ENCODE peak calls at places on chromosomes 13 and 19, in ten cellular contexts. F, M, H, A, B, W, Q, L, P and C are unnamed samples.

GRCh38 chr19:50044922-50045321 is 19.1 kb downstream of the ZNF473 start:
- DNase-seq in F (no peak), M (no peak), H (no peak), A (no peak), B (no peak), W (no peak), Q (no peak), L (no peak), P (no peak), C (no peak)

GRCh38 chr13:65843314-65843731 is 1386.8 kb downstream of the PCDH9 start:
- DNase-seq in F (no peak), M (no peak), H (no peak), A (peak), B (no peak), W (no peak), Q (no peak), L (no peak), P (no peak), C (peak)

GRCh38 chr13:77810891-77811290 is 107.7 kb downstream of the EDNRB start:
- DNase-seq in F (no peak), M (no peak), H (no peak), A (no peak), B (no peak), W (no peak), Q (no peak), L (no peak), P (no peak), C (no peak)

GRCh38 chr13:113437408-113438010 is 15.8 kb downstream of the ADPRHL1 start:
- DNase-seq in F (no peak), M (no peak), H (no peak), A (peak), B (no peak), W (no peak), Q (no peak), L (peak), P (no peak), C (peak)

GRCh38 chr13:113061271-113061625 is 44.3 kb upstream of the F7 start:
- DNase-seq in F (peak), M (no peak), H (no peak), A (no peak), B (no peak), W (no peak), Q (no peak), L (no peak), P (no peak), C (peak)

GRCh38 chr13:24173775-24174174 is 13.3 kb downstream of the SPATA13 start:
- DNase-seq in F (no peak), M (no peak), H (no peak), A (no peak), B (no peak), W (no peak), Q (no peak), L (no peak), P (no peak), C (no peak)

GRCh38 chr13:39952244-39953233 is 297.1 kb downstream of the COG6 start:
- DNase-seq in F (no peak), M (peak), H (no peak), A (no peak), B (peak), W (peak), Q (no peak), L (no peak), P (peak), C (no peak)

GRCh38 chr19:1430201-1430621 is 8.0 kb upstream of the RPS15 start:
- DNase-seq in F (peak), M (no peak), H (no peak), A (peak), B (no peak), W (no peak), Q (no peak), L (no peak), P (no peak), C (no peak)

GRCh38 chr13:51041126-51041525 is 69.9 kb downstream of the C13orf42 start:
- DNase-seq in F (no peak), M (no peak), H (no peak), A (no peak), B (no peak), W (no peak), Q (no peak), L (no peak), P (no peak), C (no peak)

GRCh38 chr13:66780814-66781213 is 449.3 kb downstream of the PCDH9 start:
- DNase-seq in F (no peak), M (no peak), H (no peak), A (no peak), B (peak), W (no peak), Q (no peak), L (no peak), P (peak), C (no peak)

GRCh38 chr13:106210327-106210726 is 325.1 kb downstream of the EFNB2 start:
- DNase-seq in F (no peak), M (no peak), H (no peak), A (no peak), B (peak), W (no peak), Q (no peak), L (no peak), P (no peak), C (no peak)

GRCh38 chr13:66069570-66069969 is 1160.6 kb downstream of the PCDH9 start:
- DNase-seq in F (no peak), M (no peak), H (no peak), A (no peak), B (peak), W (no peak), Q (no peak), L (no peak), P (peak), C (no peak)

GRCh38 chr13:73870970-73871935 is 263.0 kb downstream of the KLF12 start:
- DNase-seq in F (no peak), M (peak), H (no peak), A (peak), B (peak), W (no peak), Q (no peak), L (no peak), P (peak), C (no peak)

GRCh38 chr13:24251525-24251924 is 57.9 kb upstream of the C1QTNF9 start:
- DNase-seq in F (no peak), M (no peak), H (peak), A (no peak), B (no peak), W (no peak), Q (no peak), L (peak), P (no peak), C (peak)

GRCh38 chr19:5801796-5802616 is 2.9 kb upstream of the NRTN start:
- DNase-seq in F (no peak), M (no peak), H (no peak), A (no peak), B (no peak), W (no peak), Q (no peak), L (no peak), P (peak), C (no peak)

GRCh38 chr19:55454787-55455243 is 6.6 kb downstream of the ISOC2 start:
- DNase-seq in F (no peak), M (no peak), H (no peak), A (peak), B (no peak), W (peak), Q (no peak), L (no peak), P (peak), C (no peak)

GRCh38 chr13:80508031-80508430 is 167.1 kb upstream of the SPRY2 start:
- DNase-seq in F (no peak), M (no peak), H (no peak), A (no peak), B (peak), W (no peak), Q (no peak), L (no peak), P (no peak), C (no peak)

GRCh38 chr13:100542546-100543156 is 45.9 kb downstream of the GGACT start:
- DNase-seq in F (no peak), M (no peak), H (no peak), A (no peak), B (peak), W (peak), Q (no peak), L (no peak), P (peak), C (no peak)

GRCh38 chr19:48424694-48425219 is 21.0 kb upstream of the GRWD1 start:
- DNase-seq in F (no peak), M (no peak), H (no peak), A (peak), B (peak), W (peak), Q (no peak), L (no peak), P (peak), C (no peak)

GRCh38 chr13:97911311-97912138 is 42.0 kb upstream of the IPO5 start:
- DNase-seq in F (no peak), M (no peak), H (no peak), A (no peak), B (peak), W (peak), Q (no peak), L (peak), P (no peak), C (no peak)

GRCh38 chr19:355134-355533 is 10.5 kb upstream of the MIER2 start:
- DNase-seq in F (no peak), M (no peak), H (no peak), A (no peak), B (no peak), W (no peak), Q (no peak), L (no peak), P (no peak), C (no peak)

GRCh38 chr19:54429176-54429495 is 13.9 kb downstream of the TTYH1 start:
- DNase-seq in F (no peak), M (no peak), H (no peak), A (peak), B (no peak), W (no peak), Q (no peak), L (no peak), P (no peak), C (no peak)

DNA sequence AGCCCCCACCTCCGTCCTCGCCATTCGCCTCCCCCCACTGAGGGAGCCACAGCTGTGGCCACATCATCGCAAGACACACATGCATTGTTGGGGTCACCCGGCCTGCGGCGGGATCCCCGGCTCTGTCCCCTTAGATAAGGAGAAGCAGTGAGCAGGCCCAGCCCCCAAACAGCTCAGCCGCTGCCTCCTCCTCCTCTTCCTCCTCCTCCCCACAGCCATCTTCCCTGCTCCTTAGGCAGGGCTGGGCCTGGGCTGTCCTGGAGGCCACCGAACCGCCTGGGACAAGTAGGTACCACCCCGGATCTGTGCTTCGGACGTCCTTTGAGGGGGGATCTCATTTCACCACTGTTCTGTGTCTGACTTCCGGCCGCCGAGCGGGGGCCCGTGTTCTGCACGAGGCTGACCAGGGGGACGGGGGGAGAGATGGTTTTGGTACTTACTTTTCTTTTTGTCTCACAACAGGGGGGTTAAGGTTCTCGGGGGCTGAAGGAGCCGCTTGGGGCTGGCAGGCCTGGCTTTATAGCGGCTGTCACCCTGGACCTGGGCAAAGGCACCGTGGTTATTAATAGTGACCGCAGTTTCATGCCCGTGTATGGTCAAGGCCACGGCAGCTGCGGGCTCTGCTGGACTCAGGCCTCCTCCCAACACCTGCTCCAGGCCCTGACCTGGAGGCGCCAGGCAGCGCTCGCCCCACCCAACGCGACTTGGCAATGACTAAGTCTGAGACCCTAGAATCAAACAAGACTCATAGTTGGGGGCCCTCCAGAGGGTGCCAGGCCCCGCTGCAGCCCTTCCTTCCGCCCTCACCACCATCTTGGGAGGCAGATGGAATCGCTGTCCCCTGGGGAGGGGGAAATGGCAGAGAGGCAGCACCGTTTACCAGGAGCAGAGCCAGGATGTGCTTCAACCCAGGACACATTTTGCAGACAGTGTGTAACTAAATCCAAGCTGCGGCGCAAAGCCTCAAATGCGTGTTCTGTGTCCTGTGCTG is 18.3 kb downstream of the NMRK2 start:
- DNase-seq in F (no peak), M (peak), H (no peak), A (peak), B (no peak), W (no peak), Q (peak), L (peak), P (peak), C (peak)
- H3K27ac ChIP-seq in F (no peak), M (peak), H (no peak), A (peak), B (no peak), W (no peak), Q (peak), L (no peak), P (no peak), C (peak)

GRCh38 chr19:43581467-43581866 is 5.9 kb downstream of the PINLYP start:
- DNase-seq in F (no peak), M (no peak), H (no peak), A (no peak), B (no peak), W (no peak), Q (no peak), L (no peak), P (no peak), C (no peak)
- H3K4me3 ChIP-seq in F (peak), M (no peak), H (no peak), A (no peak), B (no peak), W (no peak), Q (peak), L (no peak), P (no peak), C (peak)

DNA sequence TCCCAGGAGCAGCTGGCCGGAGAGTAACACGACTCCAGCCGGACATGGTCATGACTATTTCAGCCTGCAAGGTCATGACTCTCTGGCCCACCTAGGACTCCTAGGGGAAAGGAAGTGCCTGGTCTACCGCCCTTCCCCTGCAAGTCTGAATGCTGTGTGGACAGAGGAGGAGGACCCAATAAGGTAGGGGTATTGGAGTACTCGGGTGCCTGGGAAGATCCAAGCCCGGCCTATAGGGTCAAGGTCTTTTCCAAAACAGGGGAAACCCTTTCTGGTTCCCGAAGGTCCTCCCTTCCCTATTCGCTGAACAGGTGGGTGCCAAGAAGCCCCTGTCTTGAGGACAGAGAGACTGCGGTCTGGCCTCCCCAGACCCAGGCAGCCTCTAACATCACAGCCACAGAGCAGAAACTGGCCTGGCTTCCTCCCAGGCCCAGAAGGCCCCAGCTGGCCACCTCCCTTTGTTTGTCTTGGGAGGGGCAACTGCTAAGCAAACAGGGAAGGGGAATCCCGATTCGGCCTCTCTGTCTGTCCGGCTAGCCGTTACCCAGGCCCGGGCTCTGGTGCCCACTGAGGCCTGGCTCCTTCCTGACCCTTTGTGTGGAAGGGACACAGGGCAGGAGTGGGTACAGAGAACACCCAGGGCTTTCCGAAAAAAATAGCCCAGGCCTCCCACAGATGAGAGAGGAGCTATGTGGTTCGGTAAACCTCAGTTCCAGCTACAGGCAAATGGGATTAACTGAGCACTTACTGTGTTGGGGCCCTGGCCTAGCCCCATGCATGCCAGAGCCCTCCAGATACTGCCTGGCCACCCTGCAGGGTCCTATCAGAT is 5.3 kb upstream of the GRAMD1A start:
- DNase-seq in F (peak), M (peak), H (no peak), A (peak), B (no peak), W (no peak), Q (no peak), L (peak), P (no peak), C (peak)
- H3K27ac ChIP-seq in F (peak), M (peak), H (no peak), A (peak), B (no peak), W (no peak), Q (peak), L (peak), P (no peak), C (peak)

GRCh38 chr19:12838182-12838890 is at the start of gene MAST1:
- DNase-seq in F (peak), M (no peak), H (peak), A (peak), B (no peak), W (peak), Q (no peak), L (peak), P (no peak), C (peak)
- H3K4me3 ChIP-seq in F (peak), M (peak), H (peak), A (peak), B (peak), W (peak), Q (peak), L (no peak), P (peak), C (peak)

DNA sequence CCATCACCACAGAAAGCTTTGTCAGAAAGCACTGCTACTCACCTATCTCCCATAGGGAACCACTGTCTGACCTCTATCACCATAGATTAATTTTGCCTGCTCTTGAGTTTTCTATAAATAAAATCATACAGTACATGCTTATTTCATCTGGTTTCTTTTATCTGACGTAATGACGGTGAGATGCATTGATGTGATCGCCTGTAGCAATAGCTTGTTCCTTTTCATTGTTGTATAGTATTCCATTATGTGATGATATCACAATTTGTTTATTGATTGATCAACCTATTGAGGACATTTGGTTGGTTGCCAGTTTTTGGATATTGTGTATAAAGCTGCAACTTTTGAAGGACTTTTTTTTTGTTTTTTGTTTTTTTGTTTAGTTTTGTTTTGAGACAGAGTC is 51.9 kb upstream of the ADGRE1 start:
- DNase-seq in F (no peak), M (no peak), H (no peak), A (no peak), B (no peak), W (no peak), Q (no peak), L (no peak), P (no peak), C (no peak)
- H3K27ac ChIP-seq in F (no peak), M (no peak), H (no peak), A (no peak), B (no peak), W (no peak), Q (no peak), L (no peak), P (no peak), C (no peak)